ENCODE peak calls at places on chromosomes 4 and X, in seven cellular contexts. L is neural crest cell, F is GM23338, I is AG10803, J is endothelial cell of umbilical vein, Q is tibial nerve, P is choroid plexus epithelial cell. T is an unnamed sample.

GRCh38 chr4:177740563-177740962 is 298.3 kb upstream of the AGA start:
- DNase-seq in L (no peak), F (no peak), I (no peak), J (no peak), Q (no peak), P (no peak), T (no peak)

GRCh38 chrX:19514791-19515614 is at the start of gene MAP3K15:
- DNase-seq in L (peak), F (peak), I (peak), J (peak), Q (no peak), P (no peak), T (no peak)

GRCh38 chr4:153488719-153489384 is 22.7 kb downstream of the TMEM131L start:
- DNase-seq in L (no peak), F (peak), I (no peak), J (no peak), Q (no peak), P (no peak), T (peak)

GRCh38 chr4:112029642-112030235 is 115.5 kb upstream of the FAM241A start:
- DNase-seq in L (no peak), F (no peak), I (peak), J (no peak), Q (no peak), P (peak), T (no peak)

GRCh38 chr4:105923507-105924238 is 28.4 kb downstream of the NPNT start:
- DNase-seq in L (no peak), F (no peak), I (no peak), J (no peak), Q (peak), P (no peak), T (no peak)

GRCh38 chr4:40199999-40200880 is 3.4 kb downstream of the RHOH start:
- DNase-seq in L (no peak), F (no peak), I (peak), J (no peak), Q (no peak), P (peak), T (peak)

GRCh38 chr4:105015750-105016149 is 130.9 kb upstream of the TET2 start:
- DNase-seq in L (no peak), F (no peak), I (no peak), J (no peak), Q (no peak), P (no peak), T (no peak)

GRCh38 chr4:22460266-22460665 is 55.6 kb downstream of the ADGRA3 start:
- DNase-seq in L (no peak), F (no peak), I (no peak), J (no peak), Q (no peak), P (no peak), T (no peak)

GRCh38 chr4:125832161-125832560 is 517.4 kb downstream of the FAT4 start:
- DNase-seq in L (no peak), F (no peak), I (no peak), J (no peak), Q (no peak), P (no peak), T (no peak)

GRCh38 chr4:126647756-126648396 is 984.9 kb upstream of the INTU start:
- DNase-seq in L (no peak), F (no peak), I (peak), J (no peak), Q (no peak), P (peak), T (no peak)

GRCh38 chrX:111431007-111431406 is 19.0 kb upstream of the DCX start:
- DNase-seq in L (no peak), F (no peak), I (no peak), J (no peak), Q (no peak), P (no peak), T (no peak)

GRCh38 chr4:36224969-36225903 is 19.1 kb downstream of the ARAP2 start:
- DNase-seq in L (no peak), F (no peak), I (no peak), J (no peak), Q (no peak), P (no peak), T (no peak)

DNA sequence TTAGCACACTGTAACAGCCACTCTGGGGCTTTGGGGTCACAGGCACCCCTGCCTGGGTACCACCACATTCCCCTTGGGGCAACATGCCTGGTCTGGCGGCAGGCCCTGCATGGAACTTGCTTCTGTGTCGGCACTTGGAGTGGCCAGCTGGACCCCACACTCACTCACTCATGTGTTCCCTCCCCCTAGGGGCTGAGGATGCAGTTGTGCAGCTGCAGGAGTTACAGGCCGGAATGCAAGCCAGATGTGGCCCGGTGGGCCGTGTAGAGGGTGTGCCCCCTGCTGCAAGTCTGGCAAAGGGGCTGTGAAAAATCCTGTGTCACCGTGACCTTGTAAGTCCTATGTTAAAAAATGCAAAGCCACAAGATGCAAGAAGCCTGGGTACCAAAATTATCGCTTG is 34.2 kb downstream of the ATXN3L start:
- DNase-seq in L (no peak), F (no peak), I (no peak), J (no peak), Q (no peak), P (no peak), T (no peak)
- TF ChIP-seq CTCF in L (no peak), F (no peak), I (no peak), J (no peak), Q (no peak), P (no peak), T (no peak)

GRCh38 chr4:10622728-10623127 is 61.8 kb downstream of the CLNK start:
- DNase-seq in L (no peak), F (peak), I (no peak), J (peak), Q (no peak), P (peak), T (no peak)
- TF ChIP-seq CTCF in L (peak), F (peak), I (peak), J (peak), Q (no peak), P (peak), T (no peak)

DNA sequence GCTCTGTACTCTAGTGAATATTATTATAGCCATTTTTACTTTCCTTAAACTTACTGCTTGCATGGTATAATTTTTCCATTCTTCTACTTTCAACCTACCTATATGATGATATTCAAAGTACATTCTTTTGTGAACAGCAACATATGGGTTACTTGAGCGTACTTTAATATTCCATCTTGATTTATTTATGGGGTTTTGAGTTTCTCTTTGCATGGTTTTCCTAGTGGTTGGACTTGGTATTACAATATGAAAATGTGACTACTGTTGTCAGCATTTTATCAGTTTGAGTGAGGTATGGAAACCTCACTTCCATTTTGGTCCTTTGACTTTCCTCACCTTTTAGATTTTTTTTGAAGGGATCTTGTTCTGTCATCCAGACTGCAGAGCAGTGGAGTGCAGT is 35.9 kb downstream of the ADGRG4 start:
- DNase-seq in L (no peak), F (peak), I (no peak), J (peak), Q (no peak), P (peak), T (no peak)
- TF ChIP-seq CTCF in L (peak), F (peak), I (peak), J (no peak), Q (peak), P (no peak), T (peak)

DNA sequence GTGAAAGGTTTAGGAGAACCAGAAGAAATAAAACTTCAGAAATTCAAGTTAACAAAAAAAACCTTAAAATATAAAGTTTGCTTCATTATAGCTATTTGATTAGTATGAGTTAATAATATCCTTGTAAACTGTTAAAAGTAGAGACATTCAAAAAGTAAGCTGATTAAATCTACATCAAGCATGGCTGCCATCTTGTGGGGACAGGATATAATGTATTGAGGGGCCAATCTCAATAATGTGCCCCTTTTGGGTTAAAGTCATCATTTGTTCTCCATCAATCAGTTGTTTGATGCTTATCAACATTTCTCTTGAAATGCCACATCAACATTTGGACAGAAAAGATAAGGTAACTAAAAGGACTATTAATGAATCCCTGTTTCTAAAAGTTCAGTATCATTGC is 4.6 kb upstream of the GRID2 start:
- DNase-seq in L (no peak), F (peak), I (no peak), J (no peak), Q (no peak), P (peak), T (no peak)
- TF ChIP-seq CTCF in L (peak), F (peak), I (no peak), J (no peak), Q (no peak), P (peak), T (no peak)

GRCh38 chrX:131853440-131853839 is 169.7 kb upstream of the STK26 start:
- DNase-seq in L (no peak), F (no peak), I (no peak), J (no peak), Q (no peak), P (no peak), T (no peak)

GRCh38 chrX:131854586-131854985 is 168.5 kb upstream of the STK26 start:
- DNase-seq in L (no peak), F (peak), I (peak), J (peak), Q (no peak), P (peak), T (no peak)
- TF ChIP-seq CTCF in L (peak), F (peak), I (peak), J (no peak), Q (no peak), P (no peak), T (no peak)

GRCh38 chr4:180587379-180587778 is 1655.8 kb upstream of the TENM3 start:
- DNase-seq in L (no peak), F (peak), I (no peak), J (no peak), Q (no peak), P (no peak), T (no peak)
- TF ChIP-seq CTCF in L (no peak), F (peak), I (no peak), J (no peak), Q (no peak), P (no peak), T (no peak)

GRCh38 chr4:8662776-8663175 is 70.2 kb downstream of the CPZ start:
- DNase-seq in L (no peak), F (no peak), I (no peak), J (no peak), Q (no peak), P (no peak), T (no peak)

GRCh38 chr4:8666581-8666980 is 74.0 kb downstream of the CPZ start:
- DNase-seq in L (no peak), F (no peak), I (no peak), J (no peak), Q (no peak), P (no peak), T (no peak)

GRCh38 chr4:8664031-8664805 is 71.7 kb downstream of the CPZ start:
- DNase-seq in L (no peak), F (no peak), I (no peak), J (no peak), Q (no peak), P (no peak), T (no peak)

GRCh38 chr4:8665406-8666360 is 73.1 kb downstream of the CPZ start:
- DNase-seq in L (no peak), F (no peak), I (no peak), J (no peak), Q (no peak), P (no peak), T (no peak)

DNA sequence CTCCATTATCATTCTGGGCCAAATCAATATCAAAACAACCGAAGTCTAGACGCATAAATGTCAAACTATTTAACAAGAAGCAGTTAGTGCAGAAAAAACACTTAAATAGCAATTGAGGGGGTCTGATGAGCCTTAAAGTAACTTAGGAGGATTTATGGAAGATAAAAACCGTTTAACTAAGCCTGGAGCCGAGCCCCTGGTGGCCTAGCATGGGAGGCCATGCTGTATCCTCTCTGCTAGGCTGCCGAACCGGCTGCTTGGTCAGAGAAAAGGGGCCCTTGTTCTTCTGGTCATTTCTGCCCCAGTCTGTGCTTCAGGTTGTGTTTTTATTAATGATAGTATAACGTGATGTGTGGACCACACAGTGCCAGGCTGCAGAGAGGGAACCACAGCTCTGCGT is 72.4 kb downstream of the CPZ start:
- DNase-seq in L (no peak), F (no peak), I (no peak), J (no peak), Q (no peak), P (no peak), T (no peak)
- TF ChIP-seq CTCF in L (no peak), F (peak), I (no peak), J (no peak), Q (no peak), P (no peak), T (no peak)